ENCODE peak calls at places on chromosomes 2 and 18, in five cellular contexts. X is CD8-positive, alpha-beta T cell; M is fibroblast of mammary gland; P is fibroblast of villous mesenchyme; H is lower lobe of right lung. Z is an unnamed sample.
A peak's percentile ranks its signal among the peaks of the same experiment; 100 is the strongest.

GRCh38 chr18:51182824-51183223 is 14.7 kb downstream of the MEX3C start:
- DNase-seq in X (no peak), M (no peak), P (no peak), H (no peak), Z (no peak)

GRCh38 chr2:216636570-216637450 is 3.6 kb downstream of the IGFBP2 start:
- DNase-seq in X (no peak), M (peak; percentile 40), P (peak; percentile 77), H (peak; percentile 59), Z (no peak)

GRCh38 chr18:74803769-74804168 is 206.1 kb downstream of the ZNF407 start:
- DNase-seq in X (no peak), M (peak; percentile 58), P (peak; percentile 50), H (no peak), Z (no peak)

GRCh38 chr2:20346565-20347127 is 4.0 kb downstream of the PUM2 start:
- DNase-seq in X (no peak), M (no peak), P (no peak), H (no peak), Z (no peak)

GRCh38 chr2:32572737-32573136 is 55.1 kb upstream of the TTC27 start:
- DNase-seq in X (no peak), M (no peak), P (no peak), H (no peak), Z (peak; percentile 80)

GRCh38 chr18:52484977-52485376 is 145.0 kb downstream of the DCC start:
- DNase-seq in X (no peak), M (no peak), P (no peak), H (no peak), Z (no peak)

GRCh38 chr2:73268831-73269685 is 15.2 kb downstream of the FBXO41 start:
- DNase-seq in X (peak; percentile 73), M (no peak), P (no peak), H (no peak), Z (peak; percentile 51)

GRCh38 chr2:23600336-23600735 is 215.4 kb downstream of the KLHL29 start:
- DNase-seq in X (no peak), M (peak; percentile 12), P (no peak), H (peak; percentile 14), Z (no peak)

GRCh38 chr18:31436825-31437224 is 10.7 kb upstream of the DSG3 start:
- DNase-seq in X (no peak), M (peak; percentile 4), P (no peak), H (no peak), Z (no peak)

GRCh38 chr2:218217366-218218309 is 649 bp downstream of the ARPC2 start:
- DNase-seq in X (peak; percentile 71), M (no peak), P (peak; percentile 46), H (peak; percentile 88), Z (no peak)

GRCh38 chr18:62258606-62259005 is 66.5 kb upstream of the TNFRSF11A start:
- DNase-seq in X (no peak), M (no peak), P (no peak), H (no peak), Z (no peak)

GRCh38 chr2:29522951-29523669 is 398.3 kb downstream of the ALK start:
- DNase-seq in X (no peak), M (peak; percentile 70), P (peak; percentile 28), H (no peak), Z (no peak)

GRCh38 chr18:23105030-23105429 is 30.3 kb upstream of the CABLES1 start:
- DNase-seq in X (no peak), M (no peak), P (no peak), H (no peak), Z (no peak)

GRCh38 chr2:193841389-193842150 is 1646.8 kb upstream of the TMEFF2 start:
- DNase-seq in X (no peak), M (peak; percentile 31), P (peak; percentile 17), H (no peak), Z (no peak)

GRCh38 chr2:240933048-240933965 is 27.2 kb downstream of the CROCC2 start:
- DNase-seq in X (no peak), M (no peak), P (no peak), H (peak; percentile 41), Z (no peak)

GRCh38 chr2:25251032-25251460 is 82.7 kb upstream of the POMC start:
- DNase-seq in X (peak; percentile 21), M (no peak), P (no peak), H (no peak), Z (no peak)

GRCh38 chr2:206799083-206799482 is 33.7 kb downstream of the FASTKD2 start:
- DNase-seq in X (no peak), M (peak; percentile 73), P (peak; percentile 38), H (no peak), Z (no peak)

GRCh38 chr2:142557391-142557790 is 320.1 kb upstream of the KYNU start:
- DNase-seq in X (no peak), M (no peak), P (no peak), H (no peak), Z (no peak)

GRCh38 chr2:178477443-178478099 is 829 bp downstream of the FKBP7 start:
- DNase-seq in X (no peak), M (no peak), P (no peak), H (no peak), Z (no peak)

GRCh38 chr18:34709631-34710429 is at the start of gene DTNA:
- DNase-seq in X (no peak), M (peak; percentile 98), P (peak; percentile 93), H (no peak), Z (no peak)

GRCh38 chr18:67612281-67612680 is 95.8 kb upstream of the DSEL start:
- DNase-seq in X (no peak), M (no peak), P (no peak), H (no peak), Z (no peak)

GRCh38 chr2:120675460-120676130 is 60.1 kb upstream of the GLI2 start:
- DNase-seq in X (peak; percentile 33), M (peak; percentile 57), P (peak; percentile 53), H (peak; percentile 72), Z (peak; percentile 23)

GRCh38 chr2:191675807-191676667 is 1.9 kb upstream of the NABP1 start:
- DNase-seq in X (peak; percentile 54), M (peak; percentile 41), P (peak; percentile 37), H (peak; percentile 68), Z (peak; percentile 88)

GRCh38 chr2:234548720-234549420 is 52.0 kb upstream of the ARL4C start:
- DNase-seq in X (no peak), M (peak; percentile 81), P (no peak), H (no peak), Z (no peak)

GRCh38 chr2:67416136-67416535 is 19.0 kb downstream of the ETAA1 start:
- DNase-seq in X (no peak), M (no peak), P (no peak), H (no peak), Z (no peak)

GRCh38 chr2:231162036-231162345 is 36.4 kb upstream of the ARMC9 start:
- DNase-seq in X (no peak), M (peak; percentile 99), P (peak; percentile 100), H (no peak), Z (no peak)

GRCh38 chr2:46034535-46034934 is 262.7 kb upstream of the EPAS1 start:
- DNase-seq in X (no peak), M (no peak), P (no peak), H (no peak), Z (peak; percentile 3)

GRCh38 chr18:5455644-5456043 is 88.2 kb downstream of the EPB41L3 start:
- DNase-seq in X (no peak), M (peak; percentile 12), P (no peak), H (no peak), Z (no peak)

GRCh38 chr2:58479557-58480120 is 238.5 kb upstream of the FANCL start:
- DNase-seq in X (no peak), M (no peak), P (no peak), H (no peak), Z (no peak)

GRCh38 chr2:9693138-9693520 is 62.3 kb upstream of the YWHAQ start:
- DNase-seq in X (no peak), M (peak; percentile 85), P (peak; percentile 55), H (no peak), Z (no peak)

GRCh38 chr2:166180951-166181812 is 53.4 kb upstream of the SCN1A start:
- DNase-seq in X (no peak), M (peak; percentile 53), P (peak; percentile 44), H (peak; percentile 50), Z (peak; percentile 23)

GRCh38 chr2:102025583-102026267 is 34.0 kb downstream of the IL1R2 start:
- DNase-seq in X (no peak), M (peak; percentile 37), P (no peak), H (no peak), Z (no peak)

GRCh38 chr2:85162746-85163301 is 29.6 kb downstream of the TCF7L1 start:
- DNase-seq in X (no peak), M (peak; percentile 88), P (peak; percentile 68), H (no peak), Z (no peak)
- H3K4me3 ChIP-seq in X (no peak overlapping the region), M (no peak overlapping the region), P (no peak overlapping the region), H (no peak overlapping the region), Z (no peak overlapping the region)

GRCh38 chr18:58807766-58808165 is 56.9 kb upstream of the ZNF532 start:
- DNase-seq in X (no peak), M (no peak), P (peak; percentile 74), H (no peak), Z (no peak)
- H3K4me3 ChIP-seq in X (no peak overlapping the region), M (no peak overlapping the region), P (no peak overlapping the region), H (no peak overlapping the region), Z (no peak overlapping the region)

GRCh38 chr2:172181840-172182239 is 79.1 kb upstream of the DLX2 start:
- DNase-seq in X (no peak), M (no peak), P (no peak), H (no peak), Z (no peak)
- H3K4me3 ChIP-seq in X (no peak overlapping the region), M (no peak overlapping the region), P (no peak overlapping the region), H (no peak overlapping the region), Z (no peak overlapping the region)

DNA sequence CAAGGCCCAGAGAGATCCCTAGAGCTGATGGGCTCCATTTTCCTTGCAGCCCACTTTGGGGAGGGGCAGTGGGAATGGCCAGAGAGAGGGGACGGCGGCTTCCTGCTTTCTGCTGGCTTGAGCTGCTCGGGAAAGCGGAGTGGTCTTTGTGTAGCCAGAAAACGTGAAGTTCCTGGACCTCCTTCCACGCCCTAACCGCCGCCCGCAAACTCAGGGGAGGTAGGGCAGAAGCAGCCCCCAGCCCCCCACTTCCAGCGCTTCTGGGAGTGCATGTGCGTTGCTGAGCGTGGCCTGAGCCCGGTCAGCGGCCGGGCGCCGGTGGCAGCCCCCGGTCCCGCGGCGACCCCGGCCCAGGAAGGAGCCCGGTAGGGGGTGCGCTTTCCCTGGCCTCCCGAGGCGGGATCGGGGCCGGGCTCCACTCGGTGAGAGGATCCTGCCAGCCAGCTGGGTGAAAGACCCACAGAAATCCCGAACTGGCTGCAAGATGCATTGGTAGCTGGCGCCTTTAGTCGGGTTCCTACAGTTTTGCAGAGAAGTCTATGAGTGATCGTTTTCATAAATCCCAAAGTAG is 25.3 kb upstream of the BOD1L2 start:
- DNase-seq in X (no peak), M (no peak), P (no peak), H (no peak), Z (no peak)
- H3K4me3 ChIP-seq in X (no peak overlapping the region), M (no peak overlapping the region), P (no peak overlapping the region), H (no peak overlapping the region), Z (no peak overlapping the region)

GRCh38 chr2:176163655-176164021 is 6.5 kb downstream of the HOXD3 start:
- DNase-seq in X (no peak), M (no peak), P (no peak), H (no peak), Z (no peak)
- H3K4me3 ChIP-seq in X (no peak overlapping the region), M (no peak overlapping the region), P (no peak overlapping the region), H (no peak overlapping the region), Z (no peak overlapping the region)

DNA sequence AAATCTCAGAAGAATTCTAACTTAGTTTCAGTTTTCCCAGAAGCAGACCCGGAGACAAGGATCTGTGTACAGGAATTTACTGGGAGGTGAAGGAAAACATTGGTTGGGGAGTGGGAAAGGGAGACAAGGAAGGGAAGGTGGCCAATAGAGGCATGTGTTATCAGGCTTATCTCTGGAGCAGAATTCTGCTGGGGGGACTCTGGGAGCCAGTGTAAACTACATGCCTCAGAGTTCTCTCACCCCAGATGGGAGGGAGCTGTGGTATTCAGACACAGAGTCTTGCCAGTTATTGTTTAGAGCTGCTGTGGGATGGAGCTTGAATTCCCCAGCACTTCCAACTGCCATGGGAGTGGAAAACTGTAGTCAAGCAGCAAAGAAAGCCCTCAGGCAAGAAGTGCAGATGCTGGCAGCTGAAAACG is 19.0 kb downstream of the DNPEP start:
- DNase-seq in X (no peak), M (peak; percentile 30), P (peak; percentile 90), H (no peak), Z (no peak)
- H3K4me3 ChIP-seq in X (no peak overlapping the region), M (no peak overlapping the region), P (peak overlapping the region; percentile 39), H (peak overlapping the region; percentile 14), Z (no peak overlapping the region)

Z was measured in Jurkat, Clone E6-1.